ENCODE peak calls at places on chromosome 4, in five cellular contexts. Y, U, X, C and P are unnamed samples.

GRCh38 chr4:158871050-158871724 is 102.4 kb downstream of the FNIP2 start:
- DNase-seq in Y (no peak), U (no peak), X (no peak), C (no peak), P (no peak)

GRCh38 chr4:128775477-128775876 is 34.0 kb upstream of the JADE1 start:
- DNase-seq in Y (no peak), U (no peak), X (no peak), C (no peak), P (no peak)

GRCh38 chr4:11914406-11914805 is 485.7 kb upstream of the HS3ST1 start:
- DNase-seq in Y (no peak), U (no peak), X (no peak), C (no peak), P (no peak)

GRCh38 chr4:101099001-101099400 is 248.3 kb downstream of the PPP3CA start:
- DNase-seq in Y (no peak), U (no peak), X (no peak), C (no peak), P (no peak)

GRCh38 chr4:137509855-137510282 is 22.4 kb downstream of the PCDH18 start:
- DNase-seq in Y (peak), U (no peak), X (no peak), C (no peak), P (peak)

GRCh38 chr4:186920486-186920885 is 196.8 kb upstream of the FAT1 start:
- DNase-seq in Y (no peak), U (no peak), X (no peak), C (no peak), P (peak)

GRCh38 chr4:37682701-37683401 is 3.3 kb downstream of the RELL1 start:
- DNase-seq in Y (no peak), U (no peak), X (no peak), C (no peak), P (peak)

GRCh38 chr4:93394488-93395185 is 433.9 kb upstream of the ATOH1 start:
- DNase-seq in Y (no peak), U (no peak), X (no peak), C (no peak), P (peak)